ENCODE peak calls at places on chromosomes 16 and 17, in five cellular contexts. Z, F, X, W and D are unnamed samples.
A peak's percentile ranks its signal among the peaks of the same experiment; 100 is the strongest.

GRCh38 chr16:11016524-11016988 is 72.2 kb downstream of the CLEC16A start:
- DNase-seq in Z (no peak), F (no peak), W (no peak), X (no peak), D (no peak)

GRCh38 chr16:48173877-48174276 is 18.1 kb upstream of the ABCC12 start:
- DNase-seq in X (no peak), F (no peak), W (no peak), Z (no peak), D (no peak)

GRCh38 chr16:73163238-73163795 is 115.4 kb upstream of the ZFHX3 start:
- DNase-seq in Z (no peak), W (peak; percentile 40), F (no peak), X (no peak), D (no peak)

GRCh38 chr17:49016775-49017463 is 19.7 kb downstream of the IGF2BP1 start:
- DNase-seq in Z (no peak), F (no peak), X (no peak), W (no peak), D (no peak)

GRCh38 chr17:28643979-28644781 is 778 bp downstream of the BLTP2 start:
- DNase-seq in X (peak; percentile 29), F (peak; percentile 16), Z (no peak), W (no peak), D (peak; percentile 67)

GRCh38 chr17:67272312-67273050 is 27.5 kb upstream of the HELZ start:
- DNase-seq in W (no peak), X (no peak), F (no peak), Z (peak; percentile 41), D (no peak)

GRCh38 chr17:35217107-35217506 is 22.9 kb upstream of the SLC35G3 start:
- DNase-seq in W (no peak), X (no peak), F (no peak), Z (no peak), D (no peak)

GRCh38 chr16:49621240-49622083 is 234.4 kb downstream of the ZNF423 start:
- DNase-seq in W (no peak), Z (no peak), F (no peak), X (no peak), D (no peak)

GRCh38 chr17:40451420-40451819 is 8.2 kb downstream of the IGFBP4 start:
- DNase-seq in X (no peak), Z (peak; percentile 93), F (no peak), W (no peak), D (no peak)